ENCODE peak calls at places on chromosomes 16 and 17, in four cellular contexts. U is AG09309; L is GDM1; F is stimulated activated CD8-positive, alpha-beta memory T cell treated with anti-CD3 and anti-CD28 coated beads, Interleukin-7, amount 100 ng/mL, for 1 hour. H is an unnamed sample.

GRCh38 chr16:87926246-87927194 is 9.8 kb downstream of the CA5A start:
- DNase-seq in U (no peak), L (no peak), F (no peak), H (no peak)

GRCh38 chr17:66953661-66954060 is 10.8 kb upstream of the CACNG4 start:
- DNase-seq in U (no peak), L (no peak), F (no peak), H (no peak)

GRCh38 chr17:75501378-75502071 is 13.8 kb downstream of the CASKIN2 start:
- DNase-seq in U (no peak), L (no peak), F (no peak), H (no peak)

GRCh38 chr17:6713918-6714271 is 726 bp upstream of the SLC13A5 start:
- DNase-seq in U (no peak), L (no peak), F (no peak), H (no peak)

GRCh38 chr16:23374721-23375120 is 72.6 kb downstream of the SCNN1B start:
- DNase-seq in U (no peak), L (no peak), F (no peak), H (no peak)

GRCh38 chr16:66470556-66470955 is 43.5 kb downstream of the BEAN1 start:
- DNase-seq in U (no peak), L (no peak), F (no peak), H (no peak)

GRCh38 chr17:72422505-72423285 is 301.9 kb downstream of the SOX9 start:
- DNase-seq in U (peak; percentile 44), L (no peak), F (no peak), H (no peak)

GRCh38 chr16:63426275-63426870 is 1390.1 kb upstream of the CDH8 start:
- DNase-seq in U (no peak), L (no peak), F (no peak), H (no peak)

H was measured in RKO.